ENCODE peak calls at places on chromosome 1, in five cellular contexts. K, P, X, T and S are unnamed samples.

GRCh38 chr1:92446990-92447681 is 39.6 kb downstream of the GFI1 start:
- DNase-seq in K (peak), P (no peak), X (no peak), T (no peak), S (no peak)

GRCh38 chr1:63728611-63729226 is 45.1 kb upstream of the ROR1 start:
- DNase-seq in K (peak), P (no peak), X (no peak), T (no peak), S (no peak)

GRCh38 chr1:25065246-25066238 is 135.5 kb upstream of the RUNX3 start:
- DNase-seq in K (no peak), P (no peak), X (no peak), T (no peak), S (no peak)

GRCh38 chr1:25245809-25246599 is 1.2 kb downstream of the RSRP1 start:
- DNase-seq in K (no peak), P (peak), X (no peak), T (peak), S (no peak)

GRCh38 chr1:235059221-235059620 is 69.4 kb downstream of the TOMM20 start:
- DNase-seq in K (no peak), P (no peak), X (no peak), T (no peak), S (no peak)

GRCh38 chr1:81340258-81340657 is 460.5 kb upstream of the ADGRL2 start:
- DNase-seq in K (no peak), P (no peak), X (no peak), T (no peak), S (no peak)

GRCh38 chr1:17465186-17465585 is 25.7 kb upstream of the RCC2 start:
- DNase-seq in K (no peak), P (no peak), X (no peak), T (no peak), S (no peak)

GRCh38 chr1:84757301-84757700 is 67.0 kb upstream of the SSX2IP start:
- DNase-seq in K (no peak), P (peak), X (no peak), T (no peak), S (no peak)

GRCh38 chr1:208183977-208184901 is 59.9 kb downstream of the PLXNA2 start:
- DNase-seq in K (no peak), P (peak), X (no peak), T (no peak), S (no peak)

GRCh38 chr1:183711691-183712401 is 58.7 kb upstream of the APOBEC4 start:
- DNase-seq in K (no peak), P (no peak), X (no peak), T (no peak), S (no peak)

GRCh38 chr1:71916894-71917293 is 365.4 kb downstream of the NEGR1 start:
- DNase-seq in K (no peak), P (no peak), X (no peak), T (no peak), S (no peak)

GRCh38 chr1:161172349-161172748 is 5.0 kb downstream of the B4GALT3 start:
- DNase-seq in K (no peak), P (no peak), X (no peak), T (no peak), S (no peak)

GRCh38 chr1:230565141-230565540 is 77.1 kb upstream of the COG2 start:
- DNase-seq in K (no peak), P (no peak), X (no peak), T (no peak), S (no peak)

GRCh38 chr1:160094806-160095205 is 3.6 kb downstream of the IGSF8 start:
- DNase-seq in K (no peak), P (no peak), X (no peak), T (no peak), S (no peak)

GRCh38 chr1:153220606-153221303 is 3.4 kb downstream of the PRR9 start:
- DNase-seq in K (no peak), P (peak), X (no peak), T (no peak), S (no peak)

GRCh38 chr1:24923485-24924113 is 6.5 kb downstream of the RUNX3 start:
- DNase-seq in K (no peak), P (no peak), X (no peak), T (no peak), S (no peak)

GRCh38 chr1:204466416-204467405 is 27.9 kb downstream of the PIK3C2B start:
- DNase-seq in K (no peak), P (no peak), X (no peak), T (no peak), S (peak)

GRCh38 chr1:94515548-94515947 is 26.0 kb downstream of the F3 start:
- DNase-seq in K (no peak), P (no peak), X (no peak), T (no peak), S (no peak)

GRCh38 chr1:68276448-68276847 is 44.1 kb upstream of the WLS start:
- DNase-seq in K (peak), P (no peak), X (no peak), T (no peak), S (no peak)

GRCh38 chr1:225998560-225999226 is 450 bp downstream of the SDE2 start:
- DNase-seq in K (no peak), P (peak), X (no peak), T (no peak), S (no peak)

GRCh38 chr1:43732132-43732531 is 24.8 kb downstream of the ST3GAL3 start:
- DNase-seq in K (no peak), P (no peak), X (no peak), T (no peak), S (peak)

GRCh38 chr1:2611034-2611501 is 21.7 kb downstream of the MMEL1 start:
- DNase-seq in K (peak), P (no peak), X (no peak), T (peak), S (peak)

GRCh38 chr1:154276797-154277196 is 4.4 kb downstream of the HAX1 start:
- DNase-seq in K (peak), P (no peak), X (no peak), T (no peak), S (no peak)

GRCh38 chr1:1136547-1137230 is 20.8 kb upstream of the C1orf159 start:
- DNase-seq in K (no peak), P (no peak), X (no peak), T (peak), S (no peak)

GRCh38 chr1:10555635-10556429 is 81.1 kb downstream of the PEX14 start:
- DNase-seq in K (no peak), P (no peak), X (no peak), T (peak), S (no peak)

GRCh38 chr1:168032048-168032447 is 95.2 kb upstream of the MPC2 start:
- DNase-seq in K (no peak), P (no peak), X (no peak), T (no peak), S (no peak)

GRCh38 chr1:188689542-188689941 is 1788.1 kb downstream of the BRINP3 start:
- DNase-seq in K (peak), P (no peak), X (no peak), T (no peak), S (peak)

GRCh38 chr1:218101409-218101808 is 183.7 kb upstream of the RRP15 start:
- DNase-seq in K (no peak), P (no peak), X (no peak), T (no peak), S (no peak)

GRCh38 chr1:236063919-236064673 is 794 bp downstream of the NID1 start:
- DNase-seq in K (peak), P (peak), X (no peak), T (no peak), S (no peak)

GRCh38 chr1:64043328-64043727 is 160.1 kb upstream of the UBE2U start:
- DNase-seq in K (no peak), P (no peak), X (no peak), T (no peak), S (no peak)

GRCh38 chr1:204503122-204503912 is 8.7 kb upstream of the PIK3C2B start:
- DNase-seq in K (no peak), P (peak), X (no peak), T (peak), S (peak)

GRCh38 chr1:167412920-167413319 is 105.4 kb downstream of the CD247 start:
- DNase-seq in K (no peak), P (no peak), X (no peak), T (no peak), S (no peak)

GRCh38 chr1:54415986-54416385 is 9.8 kb upstream of the SSBP3 start:
- DNase-seq in K (no peak), P (no peak), X (no peak), T (no peak), S (no peak)